ENCODE peak calls at places on chromosome 2, in four cellular contexts. D is MV-4-11; Q is putamen; I is activated naive CD4-positive, alpha-beta T cell treated with anti-CD3 and anti-CD28 coated beads, Interleukin-2, amount 50 U/mL, for 72 hours. L is an unnamed sample.

GRCh38 chr2:99692785-99693184 is 203.0 kb upstream of the REV1 start:
- DNase-seq in Q (no peak), I (no peak), D (no peak), L (no peak)

GRCh38 chr2:53740170-53740569 is 27.4 kb upstream of the CHAC2 start:
- DNase-seq in I (no peak), D (peak; percentile 31), Q (peak; percentile 26), L (no peak)

GRCh38 chr2:37797081-37797480 is 125.6 kb upstream of the CDC42EP3 start:
- DNase-seq in D (peak; percentile 63), Q (no peak), I (no peak), L (no peak)

GRCh38 chr2:23568257-23569190 is 183.5 kb downstream of the KLHL29 start:
- DNase-seq in D (no peak), Q (no peak), I (no peak), L (no peak)

GRCh38 chr2:113083311-113083710 is 15.5 kb downstream of the IL1F10 start:
- DNase-seq in D (peak; percentile 48), Q (no peak), I (no peak), L (no peak)

GRCh38 chr2:149160701-149161217 is 122.3 kb downstream of the LYPD6B start:
- DNase-seq in D (peak; percentile 95), I (no peak), Q (no peak), L (no peak)

GRCh38 chr2:134127496-134127895 is 126.4 kb upstream of the MGAT5 start:
- DNase-seq in D (no peak), Q (no peak), I (peak; percentile 62), L (no peak)

GRCh38 chr2:16640867-16641266 is 24.8 kb downstream of the CYRIA start:
- DNase-seq in D (no peak), Q (no peak), I (no peak), L (no peak)

GRCh38 chr2:232405943-232406510 is 617 bp upstream of the ALPG start:
- DNase-seq in D (no peak), Q (no peak), I (no peak), L (no peak)

L was measured in effector memory CD8-positive, alpha-beta T cell.